ENCODE peak calls at places on chromosomes 2 and 18, in eight cellular contexts. P is mammary epithelial cell, X is IMR-90, R is neuronal stem cell, M is neural progenitor cell, L is osteoblast, D is tibial artery, V is brain microvascular endothelial cell. U is an unnamed sample.

GRCh38 chr2:96097951-96098823 is 18.2 kb downstream of the ADRA2B start:
- DNase-seq in M (no peak), V (no peak), R (no peak), P (no peak), L (peak; percentile 32), X (no peak), D (peak; percentile 17), U (no peak)

GRCh38 chr2:37191747-37192146 is 3.3 kb upstream of the SULT6B1 start:
- DNase-seq in L (no peak), M (peak; percentile 23), V (no peak), P (no peak), X (no peak), R (no peak), D (no peak), U (no peak)

GRCh38 chr2:144514731-144515424 is 5.0 kb downstream of the ZEB2 start:
- DNase-seq in P (no peak), D (no peak), R (no peak), X (no peak), M (no peak), V (no peak), L (no peak), U (no peak)

GRCh38 chr2:216082388-216082733 is 642 bp downstream of the TMEM169 start:
- DNase-seq in X (no peak), L (no peak), D (no peak), V (no peak), P (no peak), R (no peak), M (no peak), U (no peak)

GRCh38 chr2:238407566-238407965 is 19.2 kb upstream of the ASB1 start:
- DNase-seq in M (no peak), V (no peak), L (no peak), D (no peak), R (no peak), P (no peak), X (no peak), U (no peak)

GRCh38 chr2:69013123-69013836 is at the start of gene ANTXR1:
- DNase-seq in P (peak; percentile 75), M (peak; percentile 82), L (peak; percentile 95), X (peak; percentile 78), D (peak; percentile 54), R (peak; percentile 70), V (peak; percentile 64), U (no peak)

GRCh38 chr18:79257480-79257879 is 138.2 kb upstream of the NFATC1 start:
- DNase-seq in L (no peak), D (no peak), P (no peak), V (no peak), M (no peak), X (no peak), R (no peak), U (no peak)

GRCh38 chr2:120299561-120299960 is 46.4 kb upstream of the INHBB start:
- DNase-seq in R (no peak), P (no peak), M (no peak), D (no peak), V (peak; percentile 35), L (no peak), X (peak; percentile 38), U (no peak)

GRCh38 chr18:49071365-49071764 is 120.6 kb upstream of the SMAD7 start:
- DNase-seq in X (no peak), M (no peak), D (no peak), V (no peak), P (no peak), L (peak; percentile 56), R (no peak), U (no peak)

GRCh38 chr2:41414486-41415230 is 633.2 kb upstream of the PKDCC start:
- DNase-seq in P (peak; percentile 40), M (peak; percentile 83), X (no peak), V (peak; percentile 48), L (no peak), R (peak; percentile 47), D (no peak), U (no peak)

GRCh38 chr2:171451074-171451473 is 17.0 kb downstream of the DCAF17 start:
- DNase-seq in M (no peak), D (no peak), R (no peak), V (no peak), L (no peak), X (no peak), P (no peak), U (no peak)
- H3K36me3 ChIP-seq in M (peaks cover 47% of the 10 kb centered on the region), D (peaks cover 74% of the 10 kb centered on the region), R (peaks cover 93% of the 10 kb centered on the region), V (peaks cover 12% of the 10 kb centered on the region), L (peaks cover 39% of the 10 kb centered on the region), X (peaks cover 10% of the 10 kb centered on the region), P (peaks cover 22% of the 10 kb centered on the region), U (peaks cover 5% of the 10 kb centered on the region)

DNA sequence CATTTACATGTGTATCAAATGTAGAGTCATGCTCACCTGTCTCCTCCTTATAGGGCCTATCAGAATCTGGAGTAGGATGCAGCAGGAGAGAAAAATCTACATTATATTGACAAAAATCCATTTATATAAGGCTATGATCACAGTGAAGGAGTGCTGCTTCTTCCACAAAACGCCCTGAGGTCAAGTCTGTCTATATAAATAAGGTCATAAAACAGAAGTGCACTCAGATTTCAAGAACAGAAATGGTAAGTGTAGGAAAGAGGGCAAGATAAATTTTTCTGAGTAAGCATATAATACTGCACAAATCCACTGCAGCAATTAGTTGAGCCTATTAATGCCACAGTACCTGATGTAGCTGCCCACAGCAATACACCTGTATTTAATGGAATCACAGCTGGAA is 51.8 kb downstream of the COL5A2 start:
- DNase-seq in M (no peak), V (no peak), D (no peak), L (no peak), X (no peak), R (no peak), P (no peak), U (no peak)
- H3K4me3 ChIP-seq in M (no peak overlapping the region), V (no peak overlapping the region), D (no peak overlapping the region), L (no peak overlapping the region), X (no peak overlapping the region), R (no peak overlapping the region), P (no peak overlapping the region), U (no peak overlapping the region)

DNA sequence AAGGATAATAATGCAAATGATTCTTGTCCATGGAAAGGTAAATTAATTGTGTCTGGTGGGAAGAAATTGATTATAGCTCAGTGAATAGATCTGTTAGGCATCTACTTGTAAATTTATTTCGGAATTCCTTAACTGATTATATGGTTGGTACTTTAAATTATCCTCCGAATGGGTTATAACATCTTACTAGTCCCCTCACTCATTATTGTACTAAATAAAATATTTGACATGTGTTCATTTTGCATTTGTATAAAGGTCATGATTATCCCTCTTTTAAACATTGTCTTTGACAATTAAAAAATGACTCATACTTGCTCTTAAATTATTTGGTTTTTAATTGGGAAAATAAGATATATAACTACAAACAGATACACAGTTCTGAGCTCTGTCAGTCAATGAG is 47.4 kb downstream of the CAVIN2 start:
- DNase-seq in R (no peak), L (no peak), X (no peak), M (no peak), V (no peak), D (no peak), P (no peak), U (no peak)
- H3K36me3 ChIP-seq in R (no peaks in the 10 kb centered on the region), L (no peaks in the 10 kb centered on the region), X (no peaks in the 10 kb centered on the region), M (no peaks in the 10 kb centered on the region), V (no peaks in the 10 kb centered on the region), D (no peaks in the 10 kb centered on the region), P (no peaks in the 10 kb centered on the region), U (no peaks in the 10 kb centered on the region)

GRCh38 chr18:713135-713490 is 683 bp upstream of the ENOSF1 start:
- DNase-seq in M (no peak), R (no peak), X (no peak), V (no peak), L (no peak), D (no peak), P (no peak), U (no peak)
- H3K4me3 ChIP-seq in M (peak overlapping the region; percentile 60), R (no peak overlapping the region), X (no peak overlapping the region), V (peak overlapping the region; percentile 73), L (peak overlapping the region; percentile 78), D (peak overlapping the region; percentile 65), P (peak overlapping the region; percentile 46), U (peak overlapping the region; percentile 80)

DNA sequence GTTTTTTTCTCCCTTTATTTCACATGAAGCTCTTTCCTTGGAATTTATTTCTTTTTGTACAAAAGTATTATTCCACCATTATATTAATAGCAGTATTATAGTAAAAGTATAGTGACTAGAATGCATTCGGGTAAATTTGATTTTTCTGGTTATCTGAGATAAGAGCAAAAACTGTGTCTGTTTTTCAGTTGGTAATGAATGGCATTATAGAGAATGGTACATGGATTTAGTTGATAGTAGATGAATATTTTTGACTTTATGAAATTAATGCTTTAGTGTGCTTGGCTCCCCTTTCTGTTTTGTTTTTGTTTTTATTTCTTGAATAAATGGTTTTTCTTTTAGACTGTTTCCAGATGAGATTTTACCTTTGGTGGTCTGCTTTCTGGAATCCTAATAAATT is 71.8 kb downstream of the MTA3 start:
- DNase-seq in M (no peak), X (no peak), P (no peak), L (no peak), R (no peak), D (no peak), V (no peak), U (no peak)
- H3K36me3 ChIP-seq in M (peaks cover 14% of the 10 kb centered on the region), X (peaks cover 6% of the 10 kb centered on the region), P (peaks cover 5% of the 10 kb centered on the region), L (peaks cover 2% of the 10 kb centered on the region), R (peaks cover 21% of the 10 kb centered on the region), D (peaks cover 7% of the 10 kb centered on the region), V (peaks cover under 1% of the 10 kb centered on the region), U (no peaks in the 10 kb centered on the region)

U was measured in BJ.